ENCODE peak calls at places on chromosomes 1 and 21, in four cellular contexts. J is GM12878, K is HepG2, B is H1. H is an unnamed sample.

GRCh38 chr1:16241116-16241763 is 4.3 kb upstream of the CPLANE2 start:
- DNase-seq in J (no peak), K (peak), B (no peak), H (no peak)

GRCh38 chr1:117007719-117008013 is 6.1 kb downstream of the CD101 start:
- DNase-seq in J (no peak), K (no peak), B (no peak), H (no peak)

GRCh38 chr21:43290529-43291346 is 121.9 kb downstream of the CRYAA start:
- DNase-seq in J (no peak), K (no peak), B (no peak), H (no peak)

GRCh38 chr1:221234821-221235220 is 355.6 kb downstream of the HLX start:
- DNase-seq in J (no peak), K (no peak), B (no peak), H (no peak)

GRCh38 chr1:227333423-227333822 is 15.1 kb upstream of the CDC42BPA start:
- DNase-seq in J (no peak), K (no peak), B (no peak), H (no peak)

GRCh38 chr1:19463204-19463803 is 22.0 kb downstream of the CAPZB start:
- DNase-seq in J (peak), K (no peak), B (no peak), H (no peak)

GRCh38 chr21:44490816-44491215 is 35.5 kb downstream of the LRRC3 start:
- DNase-seq in J (no peak), K (no peak), B (no peak), H (no peak)

GRCh38 chr1:11886986-11887665 is 28.4 kb upstream of the NPPB start:
- DNase-seq in J (no peak), K (no peak), B (no peak), H (no peak)

GRCh38 chr21:45531393-45532215 is 10.6 kb downstream of the SLC19A1 start:
- DNase-seq in J (no peak), K (no peak), B (no peak), H (no peak)

GRCh38 chr21:39048064-39048463 is 135.2 kb downstream of the PSMG1 start:
- DNase-seq in J (no peak), K (peak), B (no peak), H (peak)

GRCh38 chr1:214952648-214953047 is 129.9 kb upstream of the KCNK2 start:
- DNase-seq in J (no peak), K (no peak), B (peak), H (peak)

GRCh38 chr1:214957330-214958137 is 125.0 kb upstream of the KCNK2 start:
- DNase-seq in J (no peak), K (no peak), B (no peak), H (peak)

DNA sequence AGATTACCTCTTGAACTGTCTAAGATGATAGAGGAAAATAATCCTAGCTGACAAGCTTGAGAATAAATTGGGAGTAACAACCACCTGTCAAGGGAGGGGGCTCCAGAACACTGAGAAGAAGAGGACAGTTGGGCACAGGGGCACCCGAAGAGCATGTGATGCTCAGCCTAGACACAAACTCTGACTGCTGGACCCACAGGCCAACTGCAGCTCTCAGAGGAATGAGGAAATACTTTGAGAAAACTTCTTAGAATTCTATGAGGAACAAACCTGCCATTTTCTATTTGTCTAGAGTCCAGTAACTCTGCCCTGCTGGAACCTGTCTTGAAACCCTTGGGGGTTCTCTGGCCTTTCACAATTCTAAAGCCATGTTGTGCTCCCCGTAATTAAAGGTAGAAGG is 124.0 kb upstream of the KCNK2 start:
- DNase-seq in J (no peak), K (no peak), B (no peak), H (no peak)
- H3K9ac ChIP-seq in J (no peak), K (no peak), B (no peak), H (no peak)

DNA sequence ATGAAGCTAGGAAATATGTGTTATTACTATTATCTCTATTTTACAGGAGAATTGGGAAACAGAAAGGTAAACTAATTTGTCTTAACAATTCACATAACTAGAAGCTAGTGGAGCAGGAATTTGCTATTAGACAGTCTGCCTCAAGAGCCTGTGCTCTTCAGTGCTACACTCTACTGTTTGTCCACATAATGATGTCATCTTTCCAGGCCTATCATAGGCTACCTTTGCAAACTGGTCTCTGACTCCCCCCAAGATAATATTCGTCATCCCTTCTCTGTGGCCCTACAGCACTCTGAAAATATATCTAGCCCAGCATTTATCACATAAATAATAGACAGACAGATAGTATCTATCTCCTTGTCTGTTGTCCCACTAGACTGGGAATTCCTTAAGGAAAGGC is 34.1 kb downstream of the TRIT1 start:
- DNase-seq in J (no peak), K (no peak), B (no peak), H (no peak)
- TF ChIP-seq SUZ12 in J (no peak), K (no peak), B (no peak), H (no peak)

DNA sequence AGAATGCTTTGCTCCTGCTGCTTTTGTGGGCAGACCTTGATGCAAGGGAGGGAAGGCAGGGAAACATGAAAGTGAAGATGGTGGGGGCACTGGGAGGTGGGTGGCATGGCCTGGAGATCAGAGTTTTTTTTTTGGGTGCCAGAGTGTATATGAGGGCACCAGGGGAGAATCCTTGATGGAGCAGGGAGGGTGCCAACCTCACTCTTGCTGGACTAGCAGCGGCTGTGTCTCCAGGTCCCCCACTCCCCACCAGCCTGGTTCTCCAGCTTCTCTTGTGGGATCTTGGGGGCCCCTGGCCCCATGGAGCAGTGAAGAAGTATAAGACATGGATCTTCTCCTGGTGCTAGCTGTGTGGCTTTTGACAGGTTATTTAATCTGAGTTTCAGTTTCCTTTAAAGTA is 13.5 kb upstream of the PRELP start:
- DNase-seq in J (no peak), K (no peak), B (no peak), H (no peak)
- H3K9ac ChIP-seq in J (no peak), K (no peak), B (no peak), H (no peak)

DNA sequence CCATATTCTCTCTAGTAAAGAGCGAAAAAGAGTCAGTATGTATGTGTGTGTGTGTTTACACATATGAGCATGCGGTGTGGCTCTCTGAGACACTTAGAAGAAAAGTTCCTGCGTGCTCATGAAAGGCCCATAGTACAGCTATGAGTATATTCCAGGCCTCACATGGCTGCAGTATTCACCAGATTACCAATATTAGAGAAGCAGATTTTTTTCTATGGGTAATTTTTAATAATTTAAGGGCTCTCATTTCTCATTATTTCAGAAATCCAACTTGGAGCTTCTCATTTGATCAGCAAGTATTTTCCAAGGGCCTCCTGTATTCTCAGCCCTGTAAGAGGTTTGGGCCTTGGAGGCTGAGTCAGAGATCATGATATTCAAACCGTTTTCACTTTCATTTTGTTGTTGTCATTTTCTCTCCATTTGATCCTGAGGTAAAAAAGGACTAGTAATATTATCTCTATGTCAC is 232.9 kb upstream of the SGIP1 start:
- DNase-seq in J (peak), K (no peak), B (no peak), H (no peak)
- TF ChIP-seq SUZ12 in J (no peak), K (no peak), B (no peak), H (no peak)

GRCh38 chr1:101017448-101017847 is 8.1 kb downstream of the DPH5 start:
- DNase-seq in J (no peak), K (no peak), B (no peak), H (no peak)

GRCh38 chr1:101025680-101026393 is at the start of gene DPH5:
- DNase-seq in J (peak), K (peak), B (peak), H (peak)

GRCh38 chr1:101025283-101025679 is 303 bp downstream of the DPH5 start:
- DNase-seq in J (peak), K (peak), B (no peak), H (no peak)

GRCh38 chr1:101026394-101026788 is 807 bp upstream of the DPH5 start:
- DNase-seq in J (no peak), K (no peak), B (no peak), H (no peak)

GRCh38 chr1:101022294-101022693 is 3.3 kb downstream of the DPH5 start:
- DNase-seq in J (no peak), K (no peak), B (no peak), H (no peak)
- H3K9ac ChIP-seq in J (no peak), K (no peak), B (no peak), H (no peak)

DNA sequence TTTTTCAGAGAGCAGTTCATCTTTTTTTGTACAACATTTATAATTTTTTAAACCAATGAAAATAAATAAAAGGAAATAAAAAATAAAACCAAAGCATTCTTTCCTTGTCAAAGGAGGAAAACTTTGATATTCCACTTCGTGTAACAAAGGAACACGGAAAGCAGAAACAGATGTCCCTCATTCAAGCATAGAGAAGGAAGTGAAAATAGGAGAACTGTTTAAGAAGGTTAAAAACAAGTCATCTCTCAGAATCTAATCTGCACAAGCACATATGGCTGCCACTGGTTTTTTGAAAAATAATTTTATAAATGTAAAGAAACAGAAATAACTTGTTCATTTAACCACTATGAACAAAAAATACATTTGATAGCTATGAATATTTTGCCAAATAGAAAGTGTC is 35.9 kb upstream of the ZNF644 start:
- DNase-seq in J (no peak), K (no peak), B (no peak), H (no peak)
- TF ChIP-seq SUZ12 in J (no peak), K (no peak), B (no peak), H (no peak)

GRCh38 chr1:52635321-52636089 is 2.5 kb downstream of the SHISAL2A start:
- DNase-seq in J (no peak), K (no peak), B (no peak), H (no peak)
- H3K9ac ChIP-seq in J (no peak), K (no peak), B (no peak), H (no peak)

GRCh38 chr1:115807723-115808122 is 33.2 kb downstream of the NHLH2 start:
- DNase-seq in J (peak), K (peak), B (no peak), H (peak)
- TF ChIP-seq SUZ12 in J (no peak), K (no peak), B (no peak), H (no peak)

GRCh38 chr1:94236630-94237290 is 624 bp downstream of the ARHGAP29 start:
- DNase-seq in J (no peak), K (no peak), B (no peak), H (no peak)
- H3K9ac ChIP-seq in J (no peak), K (peak), B (no peak), H (peak)

GRCh38 chr1:33306561-33307493 is 14.1 kb downstream of the A3GALT2 start:
- DNase-seq in J (no peak), K (no peak), B (no peak), H (no peak)
- TF ChIP-seq SUZ12 in J (no peak), K (no peak), B (peak), H (no peak)

H was measured in NT2/D1.